ENCODE peak calls at places on chromosomes 3 and 15, in nine cellular contexts. One of them, this sample, is unnamed.

GRCh38 chr3:155026999-155027591 is 53.0 kb upstream of the MME start:
- DNase-seq in neural progenitor cell: peak; percentile 54
- DNase-seq in left ventricle myocardium inferior: no peak
- DNase-seq in neuronal stem cell: no peak
- DNase-seq in CD8-positive, alpha-beta memory T cell: no peak
- DNase-seq in IMR-90: peak; percentile 39
- DNase-seq in fibroblast of lung: peak; percentile 50
- DNase-seq in lower lobe of right lung: no peak
- DNase-seq in small intestine: peak; percentile 46
- DNase-seq in this sample: no peak

GRCh38 chr3:177889158-177889557 is 647.1 kb upstream of the KCNMB2 start:
- DNase-seq in neural progenitor cell: no peak
- DNase-seq in left ventricle myocardium inferior: no peak
- DNase-seq in neuronal stem cell: no peak
- DNase-seq in CD8-positive, alpha-beta memory T cell: no peak
- DNase-seq in IMR-90: no peak
- DNase-seq in fibroblast of lung: peak; percentile 76
- DNase-seq in lower lobe of right lung: no peak
- DNase-seq in small intestine: no peak
- DNase-seq in this sample: no peak

GRCh38 chr3:45659661-45660566 is 29.3 kb upstream of the SACM1L start:
- DNase-seq in neural progenitor cell: peak; percentile 68
- DNase-seq in left ventricle myocardium inferior: peak; percentile 74
- DNase-seq in neuronal stem cell: peak; percentile 37
- DNase-seq in CD8-positive, alpha-beta memory T cell: peak; percentile 46
- DNase-seq in IMR-90: peak; percentile 97
- DNase-seq in fibroblast of lung: peak; percentile 79
- DNase-seq in lower lobe of right lung: peak; percentile 76
- DNase-seq in small intestine: peak; percentile 79
- DNase-seq in this sample: peak; percentile 89

GRCh38 chr15:91634163-91634562 is 219.3 kb upstream of the SLCO3A1 start:
- DNase-seq in neural progenitor cell: no peak
- DNase-seq in left ventricle myocardium inferior: no peak
- DNase-seq in neuronal stem cell: no peak
- DNase-seq in CD8-positive, alpha-beta memory T cell: no peak
- DNase-seq in IMR-90: no peak
- DNase-seq in fibroblast of lung: no peak
- DNase-seq in lower lobe of right lung: no peak
- DNase-seq in small intestine: peak; percentile 30
- DNase-seq in this sample: no peak

GRCh38 chr3:12993623-12994356 is 79.4 kb downstream of the IQSEC1 start:
- DNase-seq in neural progenitor cell: peak; percentile 75
- DNase-seq in left ventricle myocardium inferior: no peak
- DNase-seq in neuronal stem cell: no peak
- DNase-seq in CD8-positive, alpha-beta memory T cell: peak; percentile 37
- DNase-seq in IMR-90: no peak
- DNase-seq in fibroblast of lung: no peak
- DNase-seq in lower lobe of right lung: peak; percentile 65
- DNase-seq in small intestine: no peak
- DNase-seq in this sample: no peak

GRCh38 chr3:89145995-89146394 is 38.6 kb downstream of the EPHA3 start:
- DNase-seq in neural progenitor cell: no peak
- DNase-seq in left ventricle myocardium inferior: no peak
- DNase-seq in neuronal stem cell: no peak
- DNase-seq in CD8-positive, alpha-beta memory T cell: no peak
- DNase-seq in IMR-90: peak; percentile 86
- DNase-seq in fibroblast of lung: peak; percentile 95
- DNase-seq in lower lobe of right lung: no peak
- DNase-seq in small intestine: no peak
- DNase-seq in this sample: no peak

GRCh38 chr15:31389576-31389975 is 62.9 kb downstream of the KLF13 start:
- DNase-seq in neural progenitor cell: no peak
- DNase-seq in left ventricle myocardium inferior: no peak
- DNase-seq in neuronal stem cell: no peak
- DNase-seq in CD8-positive, alpha-beta memory T cell: no peak
- DNase-seq in IMR-90: no peak
- DNase-seq in fibroblast of lung: no peak
- DNase-seq in lower lobe of right lung: no peak
- DNase-seq in small intestine: no peak
- DNase-seq in this sample: no peak

GRCh38 chr3:107689355-107689754 is 166.6 kb downstream of the BBX start:
- DNase-seq in neural progenitor cell: no peak
- DNase-seq in left ventricle myocardium inferior: no peak
- DNase-seq in neuronal stem cell: no peak
- DNase-seq in CD8-positive, alpha-beta memory T cell: no peak
- DNase-seq in IMR-90: no peak
- DNase-seq in fibroblast of lung: no peak
- DNase-seq in lower lobe of right lung: no peak
- DNase-seq in small intestine: no peak
- DNase-seq in this sample: no peak

GRCh38 chr15:67746450-67746849 is 78.9 kb upstream of the SKOR1 start:
- DNase-seq in neural progenitor cell: no peak
- DNase-seq in left ventricle myocardium inferior: no peak
- DNase-seq in neuronal stem cell: no peak
- DNase-seq in CD8-positive, alpha-beta memory T cell: peak; percentile 32
- DNase-seq in IMR-90: no peak
- DNase-seq in fibroblast of lung: no peak
- DNase-seq in lower lobe of right lung: no peak
- DNase-seq in small intestine: no peak
- DNase-seq in this sample: no peak

GRCh38 chr15:57395292-57395691 is 19.0 kb downstream of the CGNL1 start:
- DNase-seq in neural progenitor cell: no peak
- DNase-seq in left ventricle myocardium inferior: no peak
- DNase-seq in neuronal stem cell: no peak
- DNase-seq in CD8-positive, alpha-beta memory T cell: no peak
- DNase-seq in IMR-90: peak; percentile 68
- DNase-seq in fibroblast of lung: peak; percentile 96
- DNase-seq in lower lobe of right lung: no peak
- DNase-seq in small intestine: no peak
- DNase-seq in this sample: no peak

GRCh38 chr15:79896131-79896633 is 632 bp downstream of the MTHFS start:
- DNase-seq in neural progenitor cell: peak; percentile 8
- DNase-seq in left ventricle myocardium inferior: no peak
- DNase-seq in neuronal stem cell: no peak
- DNase-seq in CD8-positive, alpha-beta memory T cell: no peak
- DNase-seq in IMR-90: no peak
- DNase-seq in fibroblast of lung: no peak
- DNase-seq in lower lobe of right lung: no peak
- DNase-seq in small intestine: no peak
- DNase-seq in this sample: no peak

GRCh38 chr3:4719011-4719649 is 226.0 kb downstream of the ITPR1 start:
- DNase-seq in neural progenitor cell: peak; percentile 41
- DNase-seq in left ventricle myocardium inferior: no peak
- DNase-seq in neuronal stem cell: no peak
- DNase-seq in CD8-positive, alpha-beta memory T cell: no peak
- DNase-seq in IMR-90: peak; percentile 67
- DNase-seq in fibroblast of lung: peak; percentile 55
- DNase-seq in lower lobe of right lung: no peak
- DNase-seq in small intestine: peak; percentile 76
- DNase-seq in this sample: no peak

GRCh38 chr3:33315826-33316225 is 38.6 kb downstream of the FBXL2 start:
- DNase-seq in neural progenitor cell: no peak
- DNase-seq in left ventricle myocardium inferior: no peak
- DNase-seq in neuronal stem cell: no peak
- DNase-seq in CD8-positive, alpha-beta memory T cell: no peak
- DNase-seq in IMR-90: peak; percentile 73
- DNase-seq in fibroblast of lung: peak; percentile 79
- DNase-seq in lower lobe of right lung: no peak
- DNase-seq in small intestine: peak; percentile 2
- DNase-seq in this sample: no peak

GRCh38 chr3:188754286-188754685 is 417.5 kb upstream of the TPRG1 start:
- DNase-seq in neural progenitor cell: no peak
- DNase-seq in left ventricle myocardium inferior: no peak
- DNase-seq in neuronal stem cell: no peak
- DNase-seq in CD8-positive, alpha-beta memory T cell: no peak
- DNase-seq in IMR-90: no peak
- DNase-seq in fibroblast of lung: no peak
- DNase-seq in lower lobe of right lung: no peak
- DNase-seq in small intestine: no peak
- DNase-seq in this sample: no peak

GRCh38 chr3:125150525-125151436 is 61.8 kb downstream of the SLC12A8 start:
- DNase-seq in neural progenitor cell: peak; percentile 38
- DNase-seq in left ventricle myocardium inferior: no peak
- DNase-seq in neuronal stem cell: no peak
- DNase-seq in CD8-positive, alpha-beta memory T cell: no peak
- DNase-seq in IMR-90: peak; percentile 27
- DNase-seq in fibroblast of lung: peak; percentile 45
- DNase-seq in lower lobe of right lung: peak; percentile 35
- DNase-seq in small intestine: peak; percentile 62
- DNase-seq in this sample: no peak

DNA sequence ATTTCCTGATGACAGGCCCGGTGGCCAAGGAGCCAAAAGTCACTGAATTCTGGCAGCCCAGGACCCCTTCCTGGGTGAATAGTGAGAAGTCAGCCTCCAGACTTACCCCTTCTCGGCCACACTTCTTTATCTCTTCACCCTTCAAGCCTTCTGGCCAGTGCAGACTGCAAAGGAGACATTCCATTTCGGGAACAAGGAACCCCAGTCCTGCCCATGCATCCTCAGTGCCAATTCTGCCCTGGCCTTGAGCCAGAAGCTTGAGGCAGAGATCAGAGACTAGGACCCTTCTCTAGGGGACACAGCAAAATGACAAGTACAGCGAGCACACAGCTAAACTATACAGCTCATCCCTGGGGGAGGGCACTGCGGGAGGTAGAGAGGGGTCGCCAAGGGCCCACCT is 28.8 kb downstream of the GRAMD2A start:
- DNase-seq in neural progenitor cell: no peak
- DNase-seq in left ventricle myocardium inferior: no peak
- DNase-seq in neuronal stem cell: no peak
- DNase-seq in CD8-positive, alpha-beta memory T cell: no peak
- DNase-seq in IMR-90: no peak
- DNase-seq in fibroblast of lung: no peak
- DNase-seq in lower lobe of right lung: no peak
- DNase-seq in small intestine: no peak
- DNase-seq in this sample: no peak
- H3K4me3 ChIP-seq in neural progenitor cell: no peak overlapping the region
- H3K4me3 ChIP-seq in left ventricle myocardium inferior: no peak overlapping the region
- H3K4me3 ChIP-seq in neuronal stem cell: no peak overlapping the region
- H3K4me3 ChIP-seq in CD8-positive, alpha-beta memory T cell: no peak overlapping the region
- H3K4me3 ChIP-seq in IMR-90: no peak overlapping the region
- H3K4me3 ChIP-seq in fibroblast of lung: no peak overlapping the region
- H3K4me3 ChIP-seq in lower lobe of right lung: no peak overlapping the region
- H3K4me3 ChIP-seq in small intestine: no peak overlapping the region
- H3K4me3 ChIP-seq in this sample: no peak overlapping the region

GRCh38 chr3:172815857-172816256 is 65.3 kb downstream of the ECT2 start:
- DNase-seq in neural progenitor cell: no peak
- DNase-seq in left ventricle myocardium inferior: no peak
- DNase-seq in neuronal stem cell: no peak
- DNase-seq in CD8-positive, alpha-beta memory T cell: no peak
- DNase-seq in IMR-90: no peak
- DNase-seq in fibroblast of lung: no peak
- DNase-seq in lower lobe of right lung: no peak
- DNase-seq in small intestine: no peak
- DNase-seq in this sample: no peak

GRCh38 chr3:172813462-172813861 is 62.9 kb downstream of the ECT2 start:
- DNase-seq in neural progenitor cell: no peak
- DNase-seq in left ventricle myocardium inferior: no peak
- DNase-seq in neuronal stem cell: no peak
- DNase-seq in CD8-positive, alpha-beta memory T cell: no peak
- DNase-seq in IMR-90: no peak
- DNase-seq in fibroblast of lung: no peak
- DNase-seq in lower lobe of right lung: no peak
- DNase-seq in small intestine: no peak
- DNase-seq in this sample: no peak

GRCh38 chr3:172811099-172811498 is 60.6 kb downstream of the ECT2 start:
- DNase-seq in neural progenitor cell: no peak
- DNase-seq in left ventricle myocardium inferior: no peak
- DNase-seq in neuronal stem cell: no peak
- DNase-seq in CD8-positive, alpha-beta memory T cell: no peak
- DNase-seq in IMR-90: no peak
- DNase-seq in fibroblast of lung: no peak
- DNase-seq in lower lobe of right lung: no peak
- DNase-seq in small intestine: no peak
- DNase-seq in this sample: no peak

GRCh38 chr3:172816968-172817367 is 66.4 kb downstream of the ECT2 start:
- DNase-seq in neural progenitor cell: no peak
- DNase-seq in left ventricle myocardium inferior: no peak
- DNase-seq in neuronal stem cell: no peak
- DNase-seq in CD8-positive, alpha-beta memory T cell: no peak
- DNase-seq in IMR-90: no peak
- DNase-seq in fibroblast of lung: no peak
- DNase-seq in lower lobe of right lung: no peak
- DNase-seq in small intestine: no peak
- DNase-seq in this sample: no peak

GRCh38 chr3:172816281-172816680 is 65.8 kb downstream of the ECT2 start:
- DNase-seq in neural progenitor cell: no peak
- DNase-seq in left ventricle myocardium inferior: no peak
- DNase-seq in neuronal stem cell: no peak
- DNase-seq in CD8-positive, alpha-beta memory T cell: no peak
- DNase-seq in IMR-90: no peak
- DNase-seq in fibroblast of lung: no peak
- DNase-seq in lower lobe of right lung: no peak
- DNase-seq in small intestine: no peak
- DNase-seq in this sample: no peak
- H3K36me3 ChIP-seq in neural progenitor cell: peaks cover 29% of the 10 kb centered on the region
- H3K36me3 ChIP-seq in left ventricle myocardium inferior: peaks cover 4% of the 10 kb centered on the region
- H3K36me3 ChIP-seq in neuronal stem cell: peaks cover 6% of the 10 kb centered on the region
- H3K36me3 ChIP-seq in CD8-positive, alpha-beta memory T cell: no peaks in the 10 kb centered on the region
- H3K36me3 ChIP-seq in IMR-90: peaks cover 1% of the 10 kb centered on the region
- H3K36me3 ChIP-seq in fibroblast of lung: no peaks in the 10 kb centered on the region
- H3K36me3 ChIP-seq in lower lobe of right lung: no peaks in the 10 kb centered on the region
- H3K36me3 ChIP-seq in small intestine: no peaks in the 10 kb centered on the region
- H3K36me3 ChIP-seq in this sample: no peaks in the 10 kb centered on the region

DNA sequence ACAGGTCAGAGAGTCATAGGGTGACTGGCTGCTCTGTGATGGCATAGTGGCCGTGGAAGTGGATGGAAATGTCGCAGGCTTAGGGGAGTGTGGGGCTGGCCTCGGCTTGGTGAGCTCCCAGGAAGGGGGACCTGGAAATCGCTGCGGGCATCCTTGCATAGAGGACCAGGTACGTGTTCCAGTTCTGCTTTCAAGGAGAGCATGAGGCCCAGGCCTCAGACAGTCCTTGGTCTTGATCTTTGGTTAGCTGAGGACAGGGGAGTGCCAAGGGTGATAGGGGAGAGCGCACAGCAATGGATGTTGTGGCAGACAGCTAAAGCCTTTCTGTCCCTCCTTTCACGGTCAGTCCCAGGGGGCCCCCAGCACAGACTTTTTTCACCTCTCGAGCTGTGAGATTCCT is 110.5 kb downstream of the SNRPN start:
- DNase-seq in neural progenitor cell: no peak
- DNase-seq in left ventricle myocardium inferior: no peak
- DNase-seq in neuronal stem cell: no peak
- DNase-seq in CD8-positive, alpha-beta memory T cell: no peak
- DNase-seq in IMR-90: no peak
- DNase-seq in fibroblast of lung: no peak
- DNase-seq in lower lobe of right lung: no peak
- DNase-seq in small intestine: no peak
- DNase-seq in this sample: no peak
- H3K9me3 ChIP-seq in neural progenitor cell: peaks cover 28% of the 10 kb centered on the region
- H3K9me3 ChIP-seq in left ventricle myocardium inferior: peaks cover 100% of the 10 kb centered on the region
- H3K9me3 ChIP-seq in neuronal stem cell: peaks cover 100% of the 10 kb centered on the region
- H3K9me3 ChIP-seq in CD8-positive, alpha-beta memory T cell: peaks cover 100% of the 10 kb centered on the region
- H3K9me3 ChIP-seq in IMR-90: peaks cover 100% of the 10 kb centered on the region
- H3K9me3 ChIP-seq in fibroblast of lung: peaks cover 54% of the 10 kb centered on the region
- H3K9me3 ChIP-seq in lower lobe of right lung: peaks cover 100% of the 10 kb centered on the region
- H3K9me3 ChIP-seq in small intestine: peaks cover 42% of the 10 kb centered on the region
- H3K9me3 ChIP-seq in this sample: peaks cover 100% of the 10 kb centered on the region

DNA sequence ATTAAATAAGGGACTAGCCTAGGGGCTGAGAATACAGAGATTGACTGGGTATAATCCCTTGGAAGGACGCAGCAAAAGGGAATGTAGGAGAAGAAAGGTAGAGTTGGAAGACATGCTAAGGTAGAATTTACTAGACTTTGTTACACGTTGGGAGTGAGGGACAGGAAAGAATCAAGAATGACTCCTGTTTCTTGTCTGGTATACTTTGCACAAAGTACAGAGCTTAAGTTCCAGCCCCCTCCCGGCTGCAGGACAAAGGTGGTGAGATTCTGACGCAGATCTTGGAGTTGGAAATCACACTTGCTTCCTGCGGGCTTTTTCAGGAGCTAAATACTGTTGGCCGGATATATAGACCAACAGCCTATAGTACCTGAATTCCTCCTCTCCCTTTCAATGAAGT is 895 bp downstream of the HYKK start:
- DNase-seq in neural progenitor cell: peak; percentile 4
- DNase-seq in left ventricle myocardium inferior: no peak
- DNase-seq in neuronal stem cell: no peak
- DNase-seq in CD8-positive, alpha-beta memory T cell: no peak
- DNase-seq in IMR-90: no peak
- DNase-seq in fibroblast of lung: no peak
- DNase-seq in lower lobe of right lung: no peak
- DNase-seq in small intestine: peak; percentile 86
- DNase-seq in this sample: no peak
- H3K4me3 ChIP-seq in neural progenitor cell: peak overlapping the region; percentile 63
- H3K4me3 ChIP-seq in left ventricle myocardium inferior: peak overlapping the region; percentile 97
- H3K4me3 ChIP-seq in neuronal stem cell: peak overlapping the region; percentile 71
- H3K4me3 ChIP-seq in CD8-positive, alpha-beta memory T cell: peak overlapping the region; percentile 83
- H3K4me3 ChIP-seq in IMR-90: peak overlapping the region; percentile 67
- H3K4me3 ChIP-seq in fibroblast of lung: peak overlapping the region; percentile 83
- H3K4me3 ChIP-seq in lower lobe of right lung: peak overlapping the region; percentile 94
- H3K4me3 ChIP-seq in small intestine: no peak overlapping the region
- H3K4me3 ChIP-seq in this sample: no peak overlapping the region